ENCODE peak calls at places on chromosomes 2 and 18, in seven cellular contexts. W, F, P, K, J, Q and Y are unnamed samples.

GRCh38 chr2:60549250-60550150 is 4.0 kb downstream of the BCL11A start:
- DNase-seq in P (no peak), J (peak), W (no peak), Q (no peak), F (no peak), K (peak), Y (no peak)

GRCh38 chr2:119480718-119481142 is 43.6 kb downstream of the SCTR start:
- DNase-seq in W (no peak), F (no peak), P (no peak), K (no peak), J (peak), Q (no peak), Y (no peak)

GRCh38 chr2:173963323-173963816 is 1.8 kb downstream of the SP3 start:
- DNase-seq in Q (no peak), W (peak), P (peak), F (peak), K (peak), J (peak), Y (peak)

GRCh38 chr2:186159101-186159500 is 327.0 kb upstream of the ZC3H15 start:
- DNase-seq in Q (no peak), F (no peak), P (no peak), J (no peak), W (no peak), K (no peak), Y (no peak)

GRCh38 chr18:69954719-69955118 is 7.0 kb upstream of the CD226 start:
- DNase-seq in Q (no peak), P (no peak), W (no peak), J (no peak), K (no peak), F (no peak), Y (no peak)

GRCh38 chr2:214593723-214594122 is 182.9 kb downstream of the VWC2L start:
- DNase-seq in F (peak), K (no peak), Q (no peak), P (no peak), W (peak), J (no peak), Y (peak)

GRCh38 chr2:111101592-111101991 is 19.1 kb upstream of the BCL2L11 start:
- DNase-seq in F (no peak), P (no peak), J (no peak), K (no peak), W (no peak), Q (no peak), Y (no peak)

GRCh38 chr2:19886261-19886660 is 15.5 kb downstream of the TTC32 start:
- DNase-seq in J (no peak), K (no peak), W (no peak), F (no peak), P (no peak), Q (no peak), Y (no peak)

GRCh38 chr2:46328316-46328715 is 31.1 kb downstream of the EPAS1 start:
- DNase-seq in K (no peak), P (no peak), F (no peak), Q (no peak), J (no peak), W (no peak), Y (no peak)

GRCh38 chr2:36455788-36456187 is 100.2 kb downstream of the CRIM1 start:
- DNase-seq in K (no peak), J (no peak), Q (no peak), P (no peak), W (no peak), F (no peak), Y (no peak)

GRCh38 chr18:13481820-13482640 is 244.3 kb downstream of the FAM210A start:
- DNase-seq in J (no peak), Q (no peak), P (no peak), K (no peak), W (no peak), F (no peak), Y (no peak)

GRCh38 chr18:54181856-54182612 is 42.4 kb downstream of the MBD2 start:
- DNase-seq in F (no peak), J (no peak), Q (no peak), K (no peak), P (no peak), W (peak), Y (peak)

GRCh38 chr2:159891917-159892691 is 94.1 kb upstream of the CD302 start:
- DNase-seq in W (peak), J (no peak), F (peak), Q (no peak), K (no peak), P (no peak), Y (peak)

GRCh38 chr2:236178921-236179652 is 10.9 kb upstream of the GBX2 start:
- DNase-seq in Q (no peak), F (peak), P (no peak), W (no peak), K (no peak), J (no peak), Y (peak)

GRCh38 chr2:114543106-114543806 is 100.8 kb downstream of the DPP10 start:
- DNase-seq in F (peak), J (peak), P (no peak), W (no peak), Q (no peak), K (no peak), Y (peak)

GRCh38 chr2:128305555-128306080 is 13.1 kb downstream of the HS6ST1 start:
- DNase-seq in Q (no peak), J (no peak), F (no peak), W (peak), K (peak), P (peak), Y (peak)

GRCh38 chr2:74835831-74836674 is 2.1 kb downstream of the HK2 start:
- DNase-seq in P (peak), Q (no peak), F (peak), K (peak), W (peak), J (peak), Y (peak)

GRCh38 chr2:1686784-1687105 is 57.6 kb downstream of the PXDN start:
- DNase-seq in K (no peak), J (no peak), P (no peak), Q (no peak), W (no peak), F (no peak), Y (peak)

GRCh38 chr2:17851731-17852585 is 26.5 kb upstream of the KCNS3 start:
- DNase-seq in W (peak), J (peak), Q (no peak), P (peak), K (peak), F (peak), Y (peak)

GRCh38 chr2:20148841-20149702 is 75.9 kb downstream of the SDC1 start:
- DNase-seq in W (peak), K (no peak), P (no peak), F (no peak), J (no peak), Q (no peak), Y (peak)

GRCh38 chr2:109349555-109350430 is 220.8 kb downstream of the SH3RF3 start:
- DNase-seq in W (no peak), K (no peak), P (no peak), F (no peak), J (no peak), Q (no peak), Y (no peak)

GRCh38 chr18:63366270-63366990 is 576 bp downstream of the KDSR start:
- DNase-seq in P (peak), J (peak), Q (peak), W (peak), K (peak), F (peak), Y (peak)

GRCh38 chr2:71510196-71510807 is 56.9 kb downstream of the DYSF start:
- DNase-seq in P (peak), K (peak), J (peak), W (peak), F (peak), Q (peak), Y (peak)

GRCh38 chr2:192499476-192499875 is 304.7 kb upstream of the TMEFF2 start:
- DNase-seq in W (peak), F (no peak), J (no peak), K (no peak), Q (no peak), P (no peak), Y (peak)

GRCh38 chr18:66729459-66730239 is 125.8 kb upstream of the CDH19 start:
- DNase-seq in P (no peak), W (no peak), F (no peak), K (no peak), Q (no peak), J (no peak), Y (no peak)

GRCh38 chr2:98775146-98775988 is 44.4 kb upstream of the MGAT4A start:
- DNase-seq in P (peak), K (no peak), F (no peak), J (no peak), W (no peak), Q (no peak), Y (peak)

GRCh38 chr18:39359636-39360035 is 1794.0 kb upstream of the CELF4 start:
- DNase-seq in P (no peak), J (no peak), F (no peak), W (no peak), Q (no peak), K (no peak), Y (no peak)

GRCh38 chr2:180385601-180386201 is 378.6 kb upstream of the CWC22 start:
- DNase-seq in F (no peak), W (peak), J (no peak), K (no peak), Q (no peak), P (no peak), Y (peak)

GRCh38 chr18:3368193-3368592 is 81.8 kb upstream of the TGIF1 start:
- DNase-seq in K (no peak), P (no peak), F (no peak), J (no peak), W (peak), Q (no peak), Y (peak)

GRCh38 chr2:235293060-235293459 is 200.8 kb upstream of the AGAP1 start:
- DNase-seq in F (no peak), J (no peak), K (no peak), P (no peak), Q (no peak), W (no peak), Y (no peak)

GRCh38 chr2:229174794-229175529 is 96.1 kb downstream of the PID1 start:
- DNase-seq in F (no peak), Q (no peak), W (peak), J (no peak), K (no peak), P (peak), Y (peak)

GRCh38 chr2:8018956-8019355 is 662.9 kb upstream of the ID2 start:
- DNase-seq in W (no peak), P (no peak), F (no peak), Q (no peak), J (no peak), K (no peak), Y (no peak)

GRCh38 chr2:176140520-176141317 is 10.6 kb upstream of the HOXD4 start:
- DNase-seq in J (peak), K (peak), Q (peak), W (peak), P (peak), F (peak), Y (peak)

GRCh38 chr2:8957593-8957992 is 45.9 kb downstream of the MBOAT2 start:
- DNase-seq in P (no peak), Q (no peak), F (no peak), K (no peak), W (no peak), J (no peak), Y (peak)

GRCh38 chr2:123993728-123994323 is 31.3 kb upstream of the CNTNAP5 start:
- DNase-seq in W (peak), Q (no peak), K (peak), F (peak), P (no peak), J (peak), Y (no peak)

GRCh38 chr2:96873651-96874096 is 3.8 kb upstream of the SEMA4C start:
- DNase-seq in Q (no peak), P (no peak), K (no peak), W (no peak), F (no peak), J (no peak), Y (no peak)

GRCh38 chr2:235447210-235447609 is 46.6 kb upstream of the AGAP1 start:
- DNase-seq in P (no peak), F (no peak), Q (no peak), J (no peak), W (peak), K (no peak), Y (peak)

GRCh38 chr18:46636040-46636630 is 20.9 kb downstream of the LOXHD1 start:
- DNase-seq in P (no peak), F (no peak), K (no peak), W (no peak), Q (no peak), J (no peak), Y (no peak)

GRCh38 chr2:225254363-225254762 is 145.1 kb upstream of the NYAP2 start:
- DNase-seq in Q (no peak), P (no peak), K (no peak), F (no peak), J (no peak), W (no peak), Y (no peak)

GRCh38 chr18:76643199-76643598 is 148.2 kb upstream of the ZNF516 start:
- DNase-seq in J (no peak), K (no peak), W (no peak), F (no peak), Q (no peak), P (no peak), Y (no peak)